ENCODE peak calls at places on chromosomes 6 and 20, in five cellular contexts. N is lower lobe of right lung, K is prostate gland, M is keratinocyte, P is uterus. J is an unnamed sample.

GRCh38 chr20:63177134-63177784 is 38.7 kb downstream of the YTHDF1 start:
- DNase-seq in N (no peak), K (no peak), M (no peak), P (no peak), J (no peak)

GRCh38 chr6:107418118-107418517 is 41.2 kb downstream of the PDSS2 start:
- DNase-seq in N (no peak), K (no peak), M (no peak), P (no peak), J (no peak)

GRCh38 chr6:16239090-16239797 is 857 bp downstream of the GMPR start:
- DNase-seq in N (peak; percentile 85), K (peak; percentile 86), M (no peak), P (peak; percentile 64), J (peak; percentile 80)

GRCh38 chr6:39330476-39330875 is 8.0 kb upstream of the KCNK16 start:
- DNase-seq in N (no peak), K (peak; percentile 61), M (no peak), P (no peak), J (no peak)

GRCh38 chr6:169320013-169320412 is 66.4 kb upstream of the THBS2 start:
- DNase-seq in N (no peak), K (no peak), M (no peak), P (no peak), J (no peak)

GRCh38 chr6:6971369-6971768 is 136.4 kb upstream of the RREB1 start:
- DNase-seq in N (no peak), K (no peak), M (no peak), P (no peak), J (no peak)

GRCh38 chr20:44885392-44886275 is at the start of gene YWHAB:
- DNase-seq in N (peak; percentile 99), K (peak; percentile 97), M (peak; percentile 57), P (peak; percentile 98), J (peak; percentile 100)

GRCh38 chr6:88361298-88361697 is 195.2 kb upstream of the CNR1 start:
- DNase-seq in N (no peak), K (no peak), M (no peak), P (no peak), J (no peak)

GRCh38 chr6:102494808-102495207 is 1101.3 kb downstream of the GRIK2 start:
- DNase-seq in N (no peak), K (no peak), M (no peak), P (no peak), J (no peak)

GRCh38 chr20:55746723-55747122 is 258.6 kb downstream of the CBLN4 start:
- DNase-seq in N (no peak), K (no peak), M (no peak), P (no peak), J (no peak)

GRCh38 chr20:55745840-55746239 is 259.5 kb downstream of the CBLN4 start:
- DNase-seq in N (no peak), K (no peak), M (no peak), P (no peak), J (no peak)

GRCh38 chr20:55740076-55740475 is 265.2 kb downstream of the CBLN4 start:
- DNase-seq in N (no peak), K (no peak), M (no peak), P (no peak), J (no peak)

GRCh38 chr20:55744896-55745295 is 260.4 kb downstream of the CBLN4 start:
- DNase-seq in N (no peak), K (no peak), M (no peak), P (no peak), J (no peak)
- H3K9me3 ChIP-seq in N (no peaks in the 10 kb centered on the region), K (no peaks in the 10 kb centered on the region), M (no peaks in the 10 kb centered on the region), P (no peaks in the 10 kb centered on the region), J (no peaks in the 10 kb centered on the region)

DNA sequence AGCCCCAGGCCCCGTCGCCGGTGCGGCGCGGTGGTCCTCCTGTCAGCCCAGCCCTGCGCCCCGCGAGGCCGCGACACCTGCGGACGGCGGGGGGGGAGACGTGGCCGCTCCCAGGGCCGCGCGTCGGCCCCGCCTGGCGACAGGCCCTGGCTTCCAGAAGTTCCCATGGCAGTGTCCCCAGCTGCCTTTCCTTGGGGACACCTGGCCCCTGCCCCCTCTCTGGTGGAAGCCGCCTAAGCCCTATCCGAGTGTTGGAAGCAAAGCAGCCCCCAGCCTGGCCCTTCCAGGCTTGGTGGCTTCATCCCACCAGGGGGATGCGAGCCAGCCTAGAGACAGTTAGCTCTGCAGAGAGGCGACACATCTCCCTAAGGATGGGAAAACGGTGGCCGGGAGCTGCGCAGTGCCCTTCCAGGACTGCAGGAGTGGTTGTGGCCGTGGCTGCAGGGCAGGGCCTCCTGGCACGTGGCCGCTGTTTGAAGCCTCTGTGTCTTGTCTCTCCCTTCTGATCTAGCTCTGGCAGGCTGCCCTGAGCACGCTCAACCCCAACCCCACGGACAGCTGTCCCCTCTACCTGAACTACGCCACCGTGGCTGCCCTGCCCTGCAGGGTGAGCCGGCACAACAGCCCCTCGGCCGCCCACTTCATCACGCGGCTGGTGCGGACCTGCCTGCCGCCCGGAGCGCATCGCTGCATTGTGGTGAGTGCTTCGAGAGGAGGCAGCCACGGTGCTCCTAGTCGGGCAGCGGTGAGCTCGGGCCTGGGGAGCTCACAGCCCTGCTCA is 816 bp downstream of the NPEPL1 start:
- DNase-seq in N (no peak), K (no peak), M (no peak), P (no peak), J (no peak)
- H3K27ac ChIP-seq in N (peak overlapping the region; percentile 87), K (peak overlapping the region; percentile 60), M (no peak overlapping the region), P (peak overlapping the region; percentile 91), J (no peak overlapping the region)

GRCh38 chr6:37965964-37966676 is 146.6 kb downstream of the ZFAND3 start:
- DNase-seq in N (no peak), K (no peak), M (peak; percentile 23), P (no peak), J (no peak)
- H3K9me3 ChIP-seq in N (no peaks in the 10 kb centered on the region), K (no peaks in the 10 kb centered on the region), M (no peaks in the 10 kb centered on the region), P (no peaks in the 10 kb centered on the region), J (no peaks in the 10 kb centered on the region)

DNA sequence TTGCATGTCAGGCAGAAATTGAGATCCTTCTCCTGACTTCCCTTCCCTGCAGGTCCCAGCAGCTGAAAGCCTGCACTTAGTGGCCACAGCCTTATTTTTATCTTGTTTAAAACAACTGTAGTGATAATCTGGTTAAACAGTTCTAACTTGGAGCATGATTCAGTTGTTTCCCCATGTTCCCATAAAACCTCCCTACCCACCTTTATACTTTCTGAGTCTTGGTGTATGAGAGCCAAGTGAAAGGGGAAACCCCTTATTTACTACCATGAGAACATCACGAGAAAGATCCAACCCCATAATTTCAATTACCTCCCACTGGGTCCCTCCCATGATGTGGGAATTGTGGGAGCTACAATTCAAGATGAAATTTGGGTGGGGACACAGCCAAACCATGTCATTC is 195.3 kb downstream of the SLC16A10 start:
- DNase-seq in N (no peak), K (no peak), M (no peak), P (no peak), J (no peak)
- H3K27ac ChIP-seq in N (no peak overlapping the region), K (no peak overlapping the region), M (no peak overlapping the region), P (no peak overlapping the region), J (no peak overlapping the region)

DNA sequence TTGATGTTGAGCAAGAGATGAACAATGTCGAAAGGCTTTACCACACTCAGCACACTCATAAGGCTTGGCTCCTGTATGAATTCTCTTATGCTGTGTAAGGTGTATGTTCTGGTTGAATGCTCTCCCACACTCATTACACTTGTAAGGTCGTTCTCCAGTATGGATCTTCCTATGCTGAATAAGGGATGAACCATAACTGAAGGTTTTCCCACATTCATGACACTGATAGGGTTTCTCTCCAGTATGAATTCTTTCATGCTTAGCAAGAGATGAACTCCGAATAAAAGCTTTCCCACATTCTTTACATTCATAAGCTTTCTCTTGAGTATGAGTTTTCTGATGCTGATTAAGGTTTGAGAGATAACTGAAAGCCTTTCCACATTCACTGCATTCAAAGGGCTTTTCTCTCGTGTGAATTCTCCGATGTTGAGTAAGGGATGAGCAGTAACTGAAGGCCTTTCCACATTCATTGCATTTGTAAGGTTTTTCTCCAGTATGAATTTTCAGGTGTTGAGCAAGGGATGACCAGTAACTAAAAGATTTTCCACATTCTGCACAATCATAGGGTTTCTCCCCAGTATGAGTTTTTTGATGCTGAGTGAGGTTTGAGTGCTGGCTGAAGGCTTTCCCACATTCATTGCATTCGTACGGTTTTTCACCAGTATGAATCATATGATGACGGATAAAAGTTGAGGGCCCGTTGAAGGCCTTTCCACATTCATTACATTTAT is 21.1 kb downstream of the ZNF184 start:
- DNase-seq in N (no peak), K (no peak), M (no peak), P (no peak), J (no peak)
- H3K9me3 ChIP-seq in N (peaks cover 94% of the 10 kb centered on the region), K (no peaks in the 10 kb centered on the region), M (peaks cover 45% of the 10 kb centered on the region), P (no peaks in the 10 kb centered on the region), J (peaks cover 48% of the 10 kb centered on the region)

GRCh38 chr20:37997516-37997915 is 35.7 kb downstream of the TTI1 start:
- DNase-seq in N (no peak), K (no peak), M (no peak), P (no peak), J (no peak)
- H3K27ac ChIP-seq in N (no peak overlapping the region), K (no peak overlapping the region), M (no peak overlapping the region), P (no peak overlapping the region), J (no peak overlapping the region)

GRCh38 chr6:119921491-119922010 is 572.0 kb upstream of the MAN1A1 start:
- DNase-seq in N (no peak), K (no peak), M (no peak), P (no peak), J (no peak)
- H3K9me3 ChIP-seq in N (peaks cover 32% of the 10 kb centered on the region), K (no peaks in the 10 kb centered on the region), M (no peaks in the 10 kb centered on the region), P (no peaks in the 10 kb centered on the region), J (peaks cover 2% of the 10 kb centered on the region)